ENCODE peak calls at places on chromosomes 6 and 20, in seven cellular contexts. D is right atrium auricular region; K is CD8-positive, alpha-beta memory T cell; H is suprapubic skin; F is cardiac fibroblast; T is cardiac muscle cell; S is HCT116. J is an unnamed sample.
A peak's percentile ranks its signal among the peaks of the same experiment; 100 is the strongest.

GRCh38 chr20:62267543-62267942 is 29.2 kb downstream of the OSBPL2 start:
- DNase-seq in D (no peak), K (no peak), H (no peak), F (no peak), T (no peak), S (no peak), J (no peak)

GRCh38 chr6:43884660-43885022 is 114.6 kb downstream of the VEGFA start:
- DNase-seq in D (no peak), K (no peak), H (no peak), F (no peak), T (no peak), S (no peak), J (no peak)

GRCh38 chr6:38572186-38572813 is 67.4 kb downstream of the BTBD9 start:
- DNase-seq in D (no peak), K (peak; percentile 48), H (no peak), F (no peak), T (no peak), S (no peak), J (no peak)

GRCh38 chr6:11977738-11978137 is 34.4 kb upstream of the HIVEP1 start:
- DNase-seq in D (no peak), K (no peak), H (no peak), F (no peak), T (no peak), S (no peak), J (no peak)

GRCh38 chr6:79782775-79783174 is 151.6 kb downstream of the SH3BGRL2 start:
- DNase-seq in D (no peak), K (no peak), H (no peak), F (no peak), T (no peak), S (no peak), J (no peak)

GRCh38 chr6:148735996-148736395 is 10.8 kb upstream of the UST start:
- DNase-seq in D (no peak), K (no peak), H (no peak), F (no peak), T (no peak), S (no peak), J (no peak)

GRCh38 chr20:45300961-45301360 is 5.7 kb upstream of the RBPJL start:
- DNase-seq in D (no peak), K (no peak), H (no peak), F (peak; percentile 24), T (peak; percentile 61), S (peak; percentile 50), J (peak; percentile 61)

GRCh38 chr6:109053285-109053684 is 41.4 kb downstream of the SESN1 start:
- DNase-seq in D (no peak), K (no peak), H (no peak), F (no peak), T (no peak), S (no peak), J (no peak)

GRCh38 chr20:19099586-19100555 is 112.6 kb upstream of the SLC24A3 start:
- DNase-seq in D (no peak), K (no peak), H (no peak), F (no peak), T (no peak), S (no peak), J (no peak)

GRCh38 chr6:5053864-5054426 is 31.2 kb upstream of the PPP1R3G start:
- DNase-seq in D (no peak), K (no peak), H (no peak), F (no peak), T (no peak), S (no peak), J (no peak)

GRCh38 chr6:132003516-132004178 is 52.5 kb upstream of the CCN2 start:
- DNase-seq in D (no peak), K (no peak), H (no peak), F (no peak), T (no peak), S (no peak), J (no peak)

GRCh38 chr6:15358579-15359327 is 112.9 kb downstream of the JARID2 start:
- DNase-seq in D (no peak), K (no peak), H (no peak), F (peak; percentile 42), T (peak; percentile 56), S (no peak), J (no peak)

GRCh38 chr6:372336-372911 is 19.1 kb upstream of the IRF4 start:
- DNase-seq in D (no peak), K (no peak), H (no peak), F (no peak), T (no peak), S (no peak), J (no peak)

GRCh38 chr6:71404145-71404966 is 115.7 kb downstream of the OGFRL1 start:
- DNase-seq in D (no peak), K (no peak), H (no peak), F (peak; percentile 88), T (peak; percentile 71), S (peak; percentile 51), J (no peak)

GRCh38 chr6:27448456-27448855 is 24.4 kb downstream of the ZNF184 start:
- DNase-seq in D (no peak), K (no peak), H (no peak), F (no peak), T (no peak), S (no peak), J (no peak)

GRCh38 chr6:36324191-36324590 is 12.5 kb downstream of the BNIP5 start:
- DNase-seq in D (no peak), K (no peak), H (no peak), F (no peak), T (no peak), S (no peak), J (no peak)

GRCh38 chr20:15498926-15499325 is 1074.3 kb downstream of the KIF16B start:
- DNase-seq in D (no peak), K (no peak), H (no peak), F (no peak), T (no peak), S (no peak), J (no peak)

GRCh38 chr6:53119772-53120409 is 28.8 kb downstream of the GCM1 start:
- DNase-seq in D (no peak), K (no peak), H (no peak), F (peak; percentile 34), T (no peak), S (peak; percentile 13), J (peak; percentile 68)

GRCh38 chr6:136230219-136230980 is 19.7 kb downstream of the MTFR2 start:
- DNase-seq in D (no peak), K (no peak), H (no peak), F (peak; percentile 20), T (no peak), S (no peak), J (no peak)

GRCh38 chr6:138159246-138159645 is 2.5 kb upstream of the ARFGEF3 start:
- DNase-seq in D (no peak), K (no peak), H (no peak), F (no peak), T (no peak), S (no peak), J (no peak)

GRCh38 chr6:119077643-119078448 is 618 bp downstream of the FAM184A start:
- DNase-seq in D (peak; percentile 64), K (peak; percentile 53), H (peak; percentile 81), F (peak; percentile 9), T (peak; percentile 36), S (no peak), J (peak; percentile 22)

GRCh38 chr20:41119593-41120561 is 17.5 kb upstream of the PLCG1 start:
- DNase-seq in D (no peak), K (no peak), H (no peak), F (no peak), T (no peak), S (no peak), J (no peak)

GRCh38 chr6:166624275-166624674 is 2.8 kb downstream of the RPS6KA2 start:
- DNase-seq in D (peak; percentile 74), K (no peak), H (no peak), F (peak; percentile 96), T (no peak), S (no peak), J (no peak)

GRCh38 chr6:166623318-166623717 is 3.7 kb downstream of the RPS6KA2 start:
- DNase-seq in D (no peak), K (no peak), H (no peak), F (peak; percentile 47), T (no peak), S (no peak), J (no peak)

GRCh38 chr6:166627039-166627874 is at the start of gene RPS6KA2:
- DNase-seq in D (peak; percentile 100), K (peak; percentile 100), H (peak; percentile 100), F (peak; percentile 100), T (peak; percentile 99), S (peak; percentile 97), J (peak; percentile 100)

GRCh38 chr6:166626177-166627038 is 643 bp downstream of the RPS6KA2 start:
- DNase-seq in D (peak; percentile 63), K (peak; percentile 24), H (no peak), F (peak; percentile 40), T (peak; percentile 66), S (no peak), J (no peak)

GRCh38 chr6:166625356-166625755 is 1.7 kb downstream of the RPS6KA2 start:
- DNase-seq in D (no peak), K (no peak), H (no peak), F (peak; percentile 86), T (no peak), S (no peak), J (no peak)
- H3K4me3 ChIP-seq in D (peak overlapping the region; percentile 82), K (no peak overlapping the region), H (peak overlapping the region; percentile 88), F (peak overlapping the region; percentile 94), T (no peak overlapping the region), S (no peak overlapping the region), J (no peak overlapping the region)

GRCh38 chr6:170294813-170295518 is 4.1 kb upstream of the DLL1 start:
- DNase-seq in D (no peak), K (no peak), H (no peak), F (no peak), T (no peak), S (no peak), J (no peak)
- H3K4me3 ChIP-seq in D (peak overlapping the region; percentile 25), K (peak overlapping the region; percentile 51), H (peak overlapping the region; percentile 57), F (no peak overlapping the region), T (peak overlapping the region; percentile 38), S (no peak overlapping the region), J (peak overlapping the region; percentile 44)

DNA sequence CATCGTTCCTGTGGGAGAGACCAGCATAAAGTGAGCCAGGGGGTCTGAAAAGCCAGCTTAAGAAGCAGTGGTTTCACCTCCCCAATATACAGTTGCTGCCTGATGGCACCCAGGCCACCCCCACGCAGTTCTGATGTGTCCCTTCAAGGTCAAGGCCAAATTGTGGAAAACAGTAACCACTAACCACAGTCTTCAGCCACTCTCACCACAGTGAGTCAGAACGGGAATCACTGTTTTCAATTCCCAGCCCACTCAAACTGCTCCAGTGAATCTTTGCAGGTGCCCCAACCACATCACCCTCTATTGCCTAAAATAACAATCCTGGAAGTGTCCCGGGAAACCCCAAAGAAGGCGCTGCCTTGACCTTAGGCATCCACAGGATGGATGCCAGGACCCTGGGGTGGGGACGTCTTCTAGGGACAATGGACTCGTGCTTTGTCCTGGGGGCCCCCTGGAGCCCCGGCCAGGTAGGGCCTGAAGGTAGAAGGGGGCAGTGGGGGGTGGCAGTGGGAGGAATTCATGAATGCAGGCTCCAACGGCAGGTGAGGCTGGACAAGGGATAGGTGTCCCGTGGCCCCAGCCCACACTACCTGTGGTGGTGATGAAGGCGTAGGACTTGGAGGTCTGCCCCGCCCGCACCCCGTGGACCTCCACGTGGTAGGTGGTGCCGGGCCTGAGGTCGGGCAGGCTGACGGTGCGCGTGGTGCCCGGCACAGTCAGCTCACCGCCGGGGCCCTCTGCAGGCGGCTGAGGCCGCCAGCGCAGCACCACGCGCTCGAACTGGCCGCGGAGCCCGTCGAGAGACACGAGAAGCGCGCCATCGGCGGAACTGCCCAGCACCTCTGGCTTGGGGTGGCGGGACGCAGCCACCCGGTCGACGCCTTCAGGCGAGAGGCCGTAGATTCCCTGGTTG is 22.2 kb downstream of the TNXB start:
- DNase-seq in D (no peak), K (no peak), H (no peak), F (peak; percentile 46), T (peak; percentile 10), S (no peak), J (no peak)
- H3K4me3 ChIP-seq in D (no peak overlapping the region), K (no peak overlapping the region), H (peak overlapping the region; percentile 27), F (no peak overlapping the region), T (no peak overlapping the region), S (no peak overlapping the region), J (no peak overlapping the region)

GRCh38 chr6:85401186-85402062 is 48.5 kb upstream of the NT5E start:
- DNase-seq in D (no peak), K (peak; percentile 26), H (no peak), F (no peak), T (no peak), S (no peak), J (no peak)
- H3K4me3 ChIP-seq in D (no peak overlapping the region), K (no peak overlapping the region), H (no peak overlapping the region), F (no peak overlapping the region), T (no peak overlapping the region), S (no peak overlapping the region), J (no peak overlapping the region)